ENCODE peak calls at places on chromosome 16, in four cellular contexts. D, R, I and M are unnamed samples.

GRCh38 chr16:19179890-19180490 is 11.9 kb downstream of the SYT17 start:
- DNase-seq in D (peak), I (peak), R (peak), M (no peak)

GRCh38 chr16:58119509-58119845 is 9.7 kb downstream of the CFAP20 start:
- DNase-seq in R (no peak), I (no peak), D (no peak), M (no peak)

GRCh38 chr16:87622756-87623319 is 20.5 kb downstream of the JPH3 start:
- DNase-seq in R (no peak), D (no peak), I (no peak), M (no peak)

GRCh38 chr16:27950488-27950887 is 113.0 kb downstream of the GSG1L start:
- DNase-seq in D (no peak), I (no peak), R (no peak), M (no peak)

GRCh38 chr16:68228652-68229051 is 7.3 kb downstream of the ESRP2 start:
- DNase-seq in I (no peak), R (no peak), D (no peak), M (no peak)

GRCh38 chr16:30112197-30113030 is 923 bp downstream of the GDPD3 start:
- DNase-seq in I (peak), R (peak), D (peak), M (no peak)

GRCh38 chr16:22375117-22375962 is 921 bp upstream of the CDR2 start:
- DNase-seq in I (no peak), D (no peak), R (peak), M (no peak)

GRCh38 chr16:61921373-61921772 is 114.9 kb downstream of the CDH8 start:
- DNase-seq in R (no peak), I (no peak), D (no peak), M (no peak)

GRCh38 chr16:31221357-31222160 is 4.6 kb upstream of the PYDC1 start:
- DNase-seq in I (no peak), R (no peak), D (no peak), M (no peak)

DNA sequence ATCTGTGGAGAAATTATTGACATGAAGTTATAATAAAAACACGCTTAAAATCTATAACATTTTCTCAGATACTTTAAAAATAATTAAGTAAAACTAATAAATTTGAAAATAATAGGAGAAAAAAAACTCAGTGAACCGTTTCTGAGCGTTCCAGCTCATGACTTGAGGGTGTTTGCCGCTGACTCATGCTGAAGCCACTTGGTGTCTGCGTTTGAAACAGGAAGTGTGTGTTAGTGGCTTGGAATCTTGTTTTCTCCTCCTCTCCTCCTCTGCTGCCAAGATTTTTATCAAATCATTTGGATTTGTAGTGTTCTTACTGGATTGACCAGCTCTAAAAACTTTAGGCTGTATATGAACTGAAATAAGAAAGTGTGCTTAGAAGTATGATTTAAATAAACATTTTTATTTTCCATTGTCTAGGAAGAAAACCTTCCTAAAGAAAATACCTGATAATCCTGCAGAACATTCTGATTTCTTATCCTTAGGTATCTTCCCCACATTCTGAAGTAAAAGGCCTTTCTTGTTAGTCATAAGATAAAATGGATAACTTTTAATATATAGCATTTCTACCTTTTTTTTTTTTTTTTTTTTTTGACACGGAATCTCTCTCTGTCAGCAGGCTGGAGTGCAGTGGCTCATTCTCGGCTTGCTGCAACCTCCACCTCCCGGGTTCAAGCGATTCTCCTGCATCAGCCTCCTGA is 30.8 kb downstream of the USP10 start:
- DNase-seq in R (peak), D (peak), I (peak), M (no peak)
- TF ChIP-seq BRCA1 in R (no peak), D (no peak), I (no peak), M (no peak)

DNA sequence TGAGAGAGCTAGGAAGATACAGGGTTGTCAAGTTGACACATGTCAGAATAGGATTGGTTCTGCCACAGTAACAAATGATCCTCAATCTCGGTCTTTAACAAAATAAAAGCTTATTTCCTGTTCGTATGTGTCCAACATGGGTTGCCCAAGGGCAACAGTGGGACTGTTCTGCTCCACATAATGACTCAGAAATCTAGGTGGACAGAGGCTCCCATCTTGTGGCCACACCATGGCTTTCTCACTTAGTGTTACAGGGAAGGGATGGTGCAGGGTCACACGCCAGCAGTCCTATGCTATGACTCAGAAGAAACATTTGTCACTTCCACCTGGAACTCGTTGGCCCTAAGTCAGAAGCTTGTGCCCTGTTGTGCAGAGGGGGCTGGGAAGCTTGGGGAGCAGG is 364.9 kb downstream of the SNX29 start:
- DNase-seq in D (no peak), I (no peak), R (peak), M (no peak)
- TF ChIP-seq CTCF in D (no peak), I (no peak), R (peak), M (no peak)

GRCh38 chr16:24013054-24013636 is 177.4 kb downstream of the PRKCB start:
- DNase-seq in I (no peak), R (no peak), D (no peak), M (no peak)

GRCh38 chr16:24010440-24011089 is 174.8 kb downstream of the PRKCB start:
- DNase-seq in D (peak), I (peak), R (peak), M (peak)

GRCh38 chr16:24015923-24016322 is 180.1 kb downstream of the PRKCB start:
- DNase-seq in I (no peak), R (no peak), D (peak), M (no peak)

GRCh38 chr16:24011237-24011636 is 175.5 kb downstream of the PRKCB start:
- DNase-seq in R (no peak), I (no peak), D (no peak), M (no peak)

DNA sequence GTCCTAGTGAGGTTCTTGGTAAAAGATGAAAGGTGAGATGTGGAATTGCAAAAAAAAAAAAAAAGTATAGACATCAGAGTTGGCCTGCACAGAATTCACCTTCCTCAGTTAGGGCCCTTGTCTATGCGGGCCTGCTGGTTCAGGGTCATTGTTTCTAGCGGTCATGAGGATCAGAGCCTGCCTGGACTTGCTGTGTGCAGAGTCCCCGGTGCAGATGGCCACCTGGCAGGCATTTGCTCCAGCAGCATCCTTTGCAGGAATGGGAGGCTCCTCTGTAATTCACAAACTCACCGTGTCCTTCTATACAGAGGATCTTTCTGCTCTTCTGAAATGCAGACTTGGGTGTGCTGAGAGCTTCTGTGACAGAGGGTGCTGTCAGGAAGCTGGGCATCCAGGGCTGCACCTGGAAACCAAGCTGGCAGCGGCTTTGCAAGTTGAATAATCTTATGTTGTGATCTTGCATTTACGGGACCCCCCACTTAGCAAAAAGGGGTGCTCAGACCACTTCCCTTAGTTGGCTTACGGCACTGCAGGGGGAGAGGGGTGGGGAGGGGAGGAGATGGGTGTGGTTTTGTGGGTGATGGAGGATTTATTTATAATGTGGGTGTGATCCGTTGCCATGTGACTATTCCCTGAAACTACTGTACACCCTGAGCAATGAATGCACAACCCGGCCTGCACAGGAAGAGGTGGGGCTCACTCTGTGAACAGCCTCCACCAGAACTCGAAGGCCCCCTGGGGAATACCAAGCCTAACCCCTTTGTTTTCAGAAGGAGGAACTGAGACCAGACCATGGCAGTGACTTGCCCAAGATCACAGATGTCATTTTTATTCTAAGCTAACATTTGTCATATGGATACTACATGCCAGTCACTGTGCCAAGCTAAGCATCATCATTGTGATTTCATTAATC is 178.2 kb downstream of the PRKCB start:
- DNase-seq in R (no peak), I (no peak), D (no peak), M (peak)
- TF ChIP-seq BRCA1 in R (no peak), I (no peak), D (no peak), M (no peak)

GRCh38 chr16:83160609-83161008 is 533.8 kb downstream of the CDH13 start:
- DNase-seq in R (no peak), D (no peak), I (no peak), M (no peak)
- TF ChIP-seq CTCF in R (no peak), D (no peak), I (no peak), M (no peak)

GRCh38 chr16:2053897-2054296 is 6.1 kb downstream of the TSC2 start:
- DNase-seq in R (no peak), D (no peak), I (no peak), M (no peak)
- TF ChIP-seq BRCA1 in R (no peak), D (no peak), I (no peak), M (no peak)

DNA sequence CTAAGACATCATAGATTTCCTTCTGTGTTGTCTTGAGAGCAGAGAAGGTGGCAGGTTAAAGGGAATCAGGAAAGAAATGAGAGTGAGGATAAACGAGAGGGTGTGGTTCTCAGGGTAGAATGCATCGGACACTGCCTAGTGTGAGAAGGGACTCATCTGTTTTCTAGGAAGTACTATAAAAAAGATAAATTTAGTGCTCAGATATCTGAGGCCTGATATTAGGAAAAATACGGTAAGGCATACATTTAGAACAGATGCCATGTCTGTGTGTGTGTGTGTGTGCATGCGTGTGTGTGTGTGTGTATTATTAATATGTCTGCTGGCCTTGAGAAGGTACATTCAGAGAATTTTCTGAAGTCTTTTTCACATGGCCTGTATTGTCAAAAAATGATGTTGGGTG is 414.9 kb downstream of the MAF start:
- DNase-seq in I (no peak), R (no peak), D (no peak), M (no peak)
- TF ChIP-seq CTCF in I (no peak), R (no peak), D (no peak), M (no peak)

DNA sequence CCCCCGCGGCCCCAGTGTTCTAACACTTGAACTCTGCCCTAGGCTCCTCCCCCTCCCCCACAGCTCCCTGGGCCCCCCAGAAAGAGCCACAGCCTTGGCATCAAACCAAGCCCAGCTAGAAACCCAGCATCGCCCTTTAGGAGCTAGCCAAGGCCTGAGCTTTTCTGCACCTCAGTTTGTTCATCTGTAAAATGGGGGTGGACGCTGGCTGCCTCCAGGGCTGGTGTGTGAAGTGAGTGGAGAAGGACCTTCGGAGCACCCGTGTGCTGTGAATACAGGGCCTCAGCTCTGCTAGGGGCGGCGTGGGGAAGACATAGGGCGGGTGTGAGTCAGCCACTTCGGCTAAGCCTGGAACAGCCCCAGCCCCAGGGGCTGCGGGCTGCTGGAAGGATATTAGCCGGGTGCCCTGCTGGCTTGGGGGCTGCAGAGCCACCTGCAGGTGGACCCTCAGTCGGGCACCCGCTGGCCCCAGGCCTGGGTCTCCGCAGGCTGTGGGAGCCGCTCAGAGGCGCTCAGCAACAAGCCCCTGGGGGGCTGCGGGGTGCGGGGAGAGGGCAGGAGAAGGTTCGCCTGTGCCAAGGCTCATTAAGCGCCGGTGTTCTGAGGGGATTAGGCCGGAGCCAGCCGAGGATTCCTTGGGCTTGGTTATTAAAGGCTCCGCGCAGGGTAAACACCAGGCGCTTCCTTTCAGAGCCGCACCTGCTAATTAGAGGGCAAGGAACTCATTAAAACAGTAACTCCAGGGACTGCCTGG is 217.0 kb upstream of the CIBAR2 start:
- DNase-seq in I (no peak), D (peak), R (no peak), M (no peak)
- TF ChIP-seq BRCA1 in I (no peak), D (peak), R (no peak), M (no peak)